ENCODE peak calls at places on chromosome 9, in four cellular contexts. One of them, this sample, is unnamed.

GRCh38 chr9:4207881-4208615 is 91.8 kb downstream of the GLIS3 start:
- DNase-seq in GM03348: peak; percentile 12
- DNase-seq in NCI-H2171: no peak
- DNase-seq in astrocyte of the hippocampus: peak; percentile 69
- DNase-seq in this sample: no peak

GRCh38 chr9:125995706-125996105 is 248.5 kb downstream of the PBX3 start:
- DNase-seq in GM03348: no peak
- DNase-seq in NCI-H2171: no peak
- DNase-seq in astrocyte of the hippocampus: no peak
- DNase-seq in this sample: no peak

GRCh38 chr9:38227656-38228055 is 158.6 kb upstream of the SHB start:
- DNase-seq in GM03348: no peak
- DNase-seq in NCI-H2171: no peak
- DNase-seq in astrocyte of the hippocampus: peak; percentile 31
- DNase-seq in this sample: peak; percentile 37

GRCh38 chr9:124697326-124698200 is 73.5 kb downstream of the NR6A1 start:
- DNase-seq in GM03348: no peak
- DNase-seq in NCI-H2171: no peak
- DNase-seq in astrocyte of the hippocampus: peak; percentile 58
- DNase-seq in this sample: peak; percentile 12

GRCh38 chr9:126793686-126794417 is 11.0 kb upstream of the ZBTB43 start:
- DNase-seq in GM03348: no peak
- DNase-seq in NCI-H2171: no peak
- DNase-seq in astrocyte of the hippocampus: no peak
- DNase-seq in this sample: no peak

GRCh38 chr9:136858844-136859757 is 7.0 kb downstream of the MAMDC4 start:
- DNase-seq in GM03348: peak; percentile 49
- DNase-seq in NCI-H2171: no peak
- DNase-seq in astrocyte of the hippocampus: peak; percentile 87
- DNase-seq in this sample: no peak

GRCh38 chr9:132014218-132014800 is 65.4 kb downstream of the MED27 start:
- DNase-seq in GM03348: no peak
- DNase-seq in NCI-H2171: peak; percentile 59
- DNase-seq in astrocyte of the hippocampus: peak; percentile 50
- DNase-seq in this sample: no peak

GRCh38 chr9:108512426-108513173 is 343.2 kb downstream of the ACTL7B start:
- DNase-seq in GM03348: no peak
- DNase-seq in NCI-H2171: no peak
- DNase-seq in astrocyte of the hippocampus: no peak
- DNase-seq in this sample: no peak

GRCh38 chr9:93684806-93685553 is 108.6 kb downstream of the PHF2 start:
- DNase-seq in GM03348: peak; percentile 44
- DNase-seq in NCI-H2171: no peak
- DNase-seq in astrocyte of the hippocampus: peak; percentile 19
- DNase-seq in this sample: peak; percentile 40

GRCh38 chr9:110282023-110282766 is 25.9 kb upstream of the TXN start:
- DNase-seq in GM03348: peak; percentile 9
- DNase-seq in NCI-H2171: no peak
- DNase-seq in astrocyte of the hippocampus: peak; percentile 73
- DNase-seq in this sample: peak; percentile 15

GRCh38 chr9:114246558-114246957 is 76.3 kb upstream of the ORM1 start:
- DNase-seq in GM03348: no peak
- DNase-seq in NCI-H2171: no peak
- DNase-seq in astrocyte of the hippocampus: no peak
- DNase-seq in this sample: no peak

GRCh38 chr9:135083831-135084230 is 3.6 kb upstream of the OLFM1 start:
- DNase-seq in GM03348: no peak
- DNase-seq in NCI-H2171: peak; percentile 48
- DNase-seq in astrocyte of the hippocampus: no peak
- DNase-seq in this sample: no peak

GRCh38 chr9:98795970-98796363 is 388 bp downstream of the ANKS6 start:
- DNase-seq in GM03348: peak; percentile 68
- DNase-seq in NCI-H2171: no peak
- DNase-seq in astrocyte of the hippocampus: peak; percentile 55
- DNase-seq in this sample: no peak

GRCh38 chr9:134366223-134367031 is 40.2 kb downstream of the RXRA start:
- DNase-seq in GM03348: peak; percentile 96
- DNase-seq in NCI-H2171: peak; percentile 97
- DNase-seq in astrocyte of the hippocampus: peak; percentile 86
- DNase-seq in this sample: peak; percentile 88

This sample was measured in cardiac muscle cell.